ENCODE peak calls at places on chromosomes 12 and 14, in four cellular contexts. P is GM23338, Q is OCI-LY7, X is hepatocyte. G is an unnamed sample.

GRCh38 chr14:60332869-60333268 is 83.8 kb downstream of the PPM1A start:
- DNase-seq in P (no peak), Q (no peak), X (no peak), G (no peak)

GRCh38 chr12:53427905-53428594 is 4.4 kb downstream of the AMHR2 start:
- DNase-seq in P (no peak), Q (no peak), X (peak; percentile 74), G (no peak)

GRCh38 chr12:57200497-57200896 is 16.1 kb upstream of the NXPH4 start:
- DNase-seq in P (no peak), Q (no peak), X (no peak), G (no peak)

GRCh38 chr14:76918751-76919421 is 92.7 kb downstream of the LRRC74A start:
- DNase-seq in P (peak; percentile 75), Q (no peak), X (peak; percentile 96), G (peak; percentile 76)

GRCh38 chr14:68856572-68856971 is 63.7 kb upstream of the ZFP36L1 start:
- DNase-seq in P (no peak), Q (no peak), X (no peak), G (no peak)

GRCh38 chr12:7091660-7092228 is 501 bp downstream of the C1R start:
- DNase-seq in P (peak; percentile 7), Q (no peak), X (no peak), G (no peak)

GRCh38 chr12:132711169-132711843 is 664 bp downstream of the PGAM5 start:
- DNase-seq in P (peak; percentile 66), Q (peak; percentile 49), X (peak; percentile 56), G (peak; percentile 52)

GRCh38 chr12:219891-220352 is 6.0 kb upstream of the SLC6A12 start:
- DNase-seq in P (peak; percentile 96), Q (peak; percentile 81), X (peak; percentile 87), G (peak; percentile 94)

GRCh38 chr12:88844426-88844825 is 264.2 kb upstream of the KITLG start:
- DNase-seq in P (peak; percentile 10), Q (no peak), X (no peak), G (no peak)

GRCh38 chr14:68616255-68616902 is 176.5 kb downstream of the ZFP36L1 start:
- DNase-seq in P (no peak), Q (peak; percentile 57), X (no peak), G (no peak)

GRCh38 chr12:76241371-76241770 is 106.8 kb downstream of the BBS10 start:
- DNase-seq in P (no peak), Q (no peak), X (no peak), G (no peak)

GRCh38 chr14:91415794-91416743 is 1.6 kb downstream of the CCDC88C start:
- DNase-seq in P (peak; percentile 51), Q (peak; percentile 90), X (no peak), G (no peak)

GRCh38 chr12:62123721-62124203 is 136.4 kb upstream of the USP15 start:
- DNase-seq in P (peak; percentile 84), Q (peak; percentile 49), X (peak; percentile 76), G (peak; percentile 67)

GRCh38 chr12:128047266-128048060 is 219.5 kb upstream of the TMEM132C start:
- DNase-seq in P (no peak), Q (peak; percentile 50), X (no peak), G (no peak)

GRCh38 chr12:124640096-124640495 is 72.7 kb upstream of the NCOR2 start:
- DNase-seq in P (no peak), Q (no peak), X (no peak), G (no peak)

GRCh38 chr12:12721251-12721689 is 4.1 kb downstream of the CDKN1B start:
- DNase-seq in P (no peak), Q (peak; percentile 26), X (no peak), G (no peak)

GRCh38 chr12:4177257-4177656 is 96.3 kb upstream of the CCND2 start:
- DNase-seq in P (no peak), Q (no peak), X (no peak), G (no peak)

GRCh38 chr14:53850714-53851296 is 105.8 kb downstream of the BMP4 start:
- DNase-seq in P (no peak), Q (no peak), X (no peak), G (no peak)

GRCh38 chr14:55440385-55440784 is at the start of gene TBPL2:
- DNase-seq in P (peak; percentile 88), Q (no peak), X (peak; percentile 35), G (peak; percentile 67)

GRCh38 chr14:100056964-100057817 is 8.0 kb upstream of the EVL start:
- DNase-seq in P (peak; percentile 46), Q (peak; percentile 58), X (no peak), G (no peak)

GRCh38 chr12:5154091-5154490 is 110.4 kb downstream of the KCNA5 start:
- DNase-seq in P (peak; percentile 74), Q (no peak), X (no peak), G (peak; percentile 74)

GRCh38 chr14:22556021-22556989 is 32.7 kb downstream of the DAD1 start:
- DNase-seq in P (peak; percentile 29), Q (peak; percentile 100), X (no peak), G (no peak)

GRCh38 chr14:61512508-61512907 is 182.8 kb upstream of the HIF1A start:
- DNase-seq in P (no peak), Q (no peak), X (no peak), G (no peak)
- H2AFZ ChIP-seq in P (no peak overlapping the region), Q (peak overlapping the region; percentile 90), X (no peak overlapping the region), G (no peak overlapping the region)

GRCh38 chr12:78198896-78199295 is 368.2 kb downstream of the NAV3 start:
- DNase-seq in P (no peak), Q (no peak), X (no peak), G (no peak)
- TF ChIP-seq EZH2phosphoT487 in P (no peak), Q (no peak), X (no peak), G (no peak)

GRCh38 chr12:66678640-66679268 is at the start of gene GRIP1:
- DNase-seq in P (peak; percentile 27), Q (no peak), X (no peak), G (peak; percentile 61)
- H2AFZ ChIP-seq in P (no peak within 1 kb of the TSS), Q (peak within 1 kb of the TSS; percentile 8), X (no peak within 1 kb of the TSS), G (no peak within 1 kb of the TSS)

GRCh38 chr12:2453807-2454177 is 341.0 kb upstream of the FKBP4 start:
- DNase-seq in P (no peak), Q (no peak), X (no peak), G (no peak)
- TF ChIP-seq EZH2phosphoT487 in P (no peak), Q (no peak), X (no peak), G (no peak)

GRCh38 chr14:58395815-58396626 is at the start of gene TOMM20L:
- DNase-seq in P (peak; percentile 94), Q (peak; percentile 70), X (peak; percentile 87), G (peak; percentile 94)
- H2AFZ ChIP-seq in P (peak within 1 kb of the TSS; percentile 100), Q (peak within 1 kb of the TSS; percentile 76), X (peak within 1 kb of the TSS; percentile 90), G (peak within 1 kb of the TSS; percentile 96)

GRCh38 chr12:52305921-52306705 is 14.8 kb upstream of the KRT81 start:
- DNase-seq in P (peak; percentile 26), Q (no peak), X (no peak), G (no peak)
- TF ChIP-seq EZH2phosphoT487 in P (no peak), Q (no peak), X (no peak), G (no peak)